ENCODE peak calls at places on chromosomes 4 and X, in nine cellular contexts. E is IMR-90, Y is heart right ventricle, N is tibial nerve, S is cardiac muscle cell, H is HCT116, P is suprapubic skin, G is transverse colon, X is OCI-LY7. A is an unnamed sample. For H3K9me3, the result is how much of the 10 kb centered on the place peaks cover.

GRCh38 chrX:72133851-72134546 is 2.3 kb upstream of the RTL5 start:
- DNase-seq in E (no peak), Y (no peak), N (no peak), S (no peak), H (no peak), P (no peak), G (no peak), X (no peak), A (no peak)

GRCh38 chr4:17597517-17597916 is 16.9 kb upstream of the MED28 start:
- DNase-seq in E (peak), Y (no peak), N (no peak), S (no peak), H (no peak), P (no peak), G (no peak), X (no peak), A (no peak)

GRCh38 chr4:124105212-124105611 is 607.3 kb downstream of the ANKRD50 start:
- DNase-seq in E (peak), Y (no peak), N (no peak), S (no peak), H (no peak), P (no peak), G (no peak), X (no peak), A (no peak)

GRCh38 chr4:8768357-8768999 is 103.2 kb downstream of the HMX1 start:
- DNase-seq in E (no peak), Y (no peak), N (no peak), S (no peak), H (no peak), P (peak), G (no peak), X (no peak), A (no peak)

GRCh38 chr4:76951333-76952033 is 1.9 kb downstream of the SEPTIN11 start:
- DNase-seq in E (no peak), Y (no peak), N (no peak), S (no peak), H (no peak), P (no peak), G (no peak), X (no peak), A (no peak)

GRCh38 chr4:138158746-138159297 is 83.3 kb downstream of the SLC7A11 start:
- DNase-seq in E (peak), Y (no peak), N (no peak), S (no peak), H (no peak), P (no peak), G (no peak), X (no peak), A (no peak)

GRCh38 chr4:182968917-182969650 is 51.9 kb upstream of the DCTD start:
- DNase-seq in E (no peak), Y (no peak), N (no peak), S (no peak), H (no peak), P (no peak), G (no peak), X (no peak), A (no peak)

GRCh38 chr4:93183589-93183988 is 645.0 kb upstream of the ATOH1 start:
- DNase-seq in E (no peak), Y (no peak), N (no peak), S (peak), H (no peak), P (no peak), G (no peak), X (no peak), A (no peak)

GRCh38 chr4:75889537-75890199 is 12.6 kb downstream of the PPEF2 start:
- DNase-seq in E (no peak), Y (no peak), N (no peak), S (no peak), H (no peak), P (no peak), G (no peak), X (no peak), A (no peak)

GRCh38 chrX:24014388-24015018 is 12.5 kb downstream of the KLHL15 start:
- DNase-seq in E (peak), Y (no peak), N (no peak), S (peak), H (no peak), P (no peak), G (no peak), X (no peak), A (no peak)

GRCh38 chr4:145736241-145736831 is 56.4 kb downstream of the C4orf51 start:
- DNase-seq in E (no peak), Y (peak), N (peak), S (peak), H (no peak), P (no peak), G (peak), X (no peak), A (peak)

GRCh38 chr4:11011249-11011648 is 326.7 kb upstream of the CLNK start:
- DNase-seq in E (no peak), Y (no peak), N (no peak), S (no peak), H (no peak), P (no peak), G (no peak), X (no peak), A (no peak)

GRCh38 chrX:110569506-110569905 is 210.9 kb downstream of the RTL9 start:
- DNase-seq in E (no peak), Y (no peak), N (no peak), S (no peak), H (no peak), P (no peak), G (no peak), X (no peak), A (no peak)

GRCh38 chr4:152539556-152540292 is 3.8 kb upstream of the FBXW7 start:
- DNase-seq in E (no peak), Y (no peak), N (no peak), S (no peak), H (no peak), P (no peak), G (no peak), X (peak), A (no peak)

GRCh38 chrX:120761810-120762209 is 113.9 kb downstream of the CT47B1 start:
- DNase-seq in E (peak), Y (no peak), N (peak), S (no peak), H (no peak), P (no peak), G (no peak), X (no peak), A (no peak)

GRCh38 chr4:100746141-100746540 is 228.3 kb upstream of the EMCN start:
- DNase-seq in E (no peak), Y (no peak), N (no peak), S (no peak), H (no peak), P (no peak), G (no peak), X (no peak), A (no peak)

GRCh38 chr4:123876640-123877039 is 480.0 kb downstream of the SPRY1 start:
- DNase-seq in E (no peak), Y (no peak), N (no peak), S (no peak), H (no peak), P (no peak), G (no peak), X (no peak), A (no peak)

GRCh38 chr4:22625301-22625700 is 67.4 kb upstream of the GBA3 start:
- DNase-seq in E (no peak), Y (no peak), N (no peak), S (no peak), H (no peak), P (no peak), G (no peak), X (no peak), A (no peak)

GRCh38 chrX:56833626-56834025 is 104.6 kb downstream of the NBDY start:
- DNase-seq in E (no peak), Y (no peak), N (no peak), S (no peak), H (no peak), P (no peak), G (no peak), X (no peak), A (no peak)

GRCh38 chr4:142840516-142841123 is 5.5 kb downstream of the INPP4B start:
- DNase-seq in E (peak), Y (no peak), N (no peak), S (peak), H (peak), P (no peak), G (no peak), X (peak), A (no peak)

GRCh38 chrX:51893931-51894696 is 691 bp downstream of the MAGED1 start:
- DNase-seq in E (peak), Y (no peak), N (no peak), S (peak), H (no peak), P (no peak), G (no peak), X (peak), A (no peak)

GRCh38 chr4:26050212-26050643 is 136.2 kb downstream of the SMIM20 start:
- DNase-seq in E (no peak), Y (peak), N (peak), S (no peak), H (no peak), P (peak), G (peak), X (no peak), A (no peak)

GRCh38 chr4:151833174-151833573 is 72.4 kb upstream of the GATB start:
- DNase-seq in E (no peak), Y (no peak), N (no peak), S (no peak), H (no peak), P (no peak), G (no peak), X (no peak), A (no peak)

GRCh38 chrX:151711154-151711553 is 4.7 kb upstream of the FATE1 start:
- DNase-seq in E (no peak), Y (no peak), N (no peak), S (no peak), H (no peak), P (peak), G (no peak), X (no peak), A (no peak)

GRCh38 chrX:115960440-115961084 is 210.0 kb upstream of the AGTR2 start:
- DNase-seq in E (no peak), Y (no peak), N (no peak), S (no peak), H (no peak), P (no peak), G (peak), X (no peak), A (no peak)

GRCh38 chrX:56343231-56343630 is 111.1 kb downstream of the KLF8 start:
- DNase-seq in E (no peak), Y (no peak), N (no peak), S (no peak), H (no peak), P (no peak), G (no peak), X (no peak), A (no peak)

GRCh38 chr4:7244343-7244680 is 52.0 kb downstream of the SORCS2 start:
- DNase-seq in E (no peak), Y (no peak), N (no peak), S (no peak), H (no peak), P (no peak), G (no peak), X (no peak), A (no peak)

GRCh38 chrX:48466696-48467095 is 3.4 kb downstream of the SLC38A5 start:
- DNase-seq in E (no peak), Y (no peak), N (no peak), S (no peak), H (no peak), P (no peak), G (no peak), X (no peak), A (no peak)

GRCh38 chr4:10204401-10205058 is 87.9 kb upstream of the WDR1 start:
- DNase-seq in E (no peak), Y (peak), N (no peak), S (no peak), H (no peak), P (no peak), G (no peak), X (no peak), A (no peak)

GRCh38 chr4:39452860-39453587 is 5.7 kb downstream of the RPL9 start:
- DNase-seq in E (no peak), Y (no peak), N (no peak), S (no peak), H (no peak), P (no peak), G (no peak), X (no peak), A (no peak)

GRCh38 chr4:39451423-39452023 is 7.2 kb downstream of the RPL9 start:
- DNase-seq in E (no peak), Y (no peak), N (no peak), S (no peak), H (no peak), P (no peak), G (no peak), X (no peak), A (no peak)

GRCh38 chr4:39452153-39452859 is 6.4 kb downstream of the RPL9 start:
- DNase-seq in E (no peak), Y (no peak), N (no peak), S (no peak), H (no peak), P (no peak), G (no peak), X (no peak), A (no peak)

GRCh38 chr4:39453738-39454137 is 5.0 kb downstream of the RPL9 start:
- DNase-seq in E (no peak), Y (no peak), N (no peak), S (no peak), H (no peak), P (no peak), G (no peak), X (no peak), A (no peak)

GRCh38 chr4:39450618-39451017 is 8.1 kb downstream of the RPL9 start:
- DNase-seq in E (no peak), Y (no peak), N (no peak), S (no peak), H (no peak), P (no peak), G (no peak), X (no peak), A (no peak)
- H3K27ac ChIP-seq in E (no peak), Y (no peak), N (no peak), S (peak), H (no peak), P (no peak), G (no peak), X (no peak), A (no peak)

GRCh38 chrX:113305496-113305895 is 464.9 kb upstream of the AMOT start:
- DNase-seq in E (peak), Y (no peak), N (no peak), S (no peak), H (no peak), P (no peak), G (no peak), X (no peak), A (no peak)
- H3K9me3 ChIP-seq in E (under half), Y (under half), N (under half), S (under half), H (under half), P (under half), G (under half), X (under half), A (under half)

GRCh38 chrX:132169554-132169953 is 41.7 kb upstream of the FRMD7 start:
- DNase-seq in E (no peak), Y (no peak), N (no peak), S (no peak), H (no peak), P (no peak), G (no peak), X (no peak), A (no peak)

GRCh38 chrX:132165651-132166050 is 37.8 kb upstream of the FRMD7 start:
- DNase-seq in E (no peak), Y (no peak), N (no peak), S (no peak), H (no peak), P (no peak), G (no peak), X (no peak), A (no peak)

GRCh38 chrX:132171881-132172280 is 44.1 kb upstream of the FRMD7 start:
- DNase-seq in E (no peak), Y (no peak), N (no peak), S (no peak), H (no peak), P (no peak), G (no peak), X (no peak), A (no peak)

GRCh38 chrX:132173647-132174046 is 45.6 kb downstream of the RAP2C start:
- DNase-seq in E (no peak), Y (no peak), N (no peak), S (no peak), H (no peak), P (no peak), G (no peak), X (no peak), A (no peak)

DNA sequence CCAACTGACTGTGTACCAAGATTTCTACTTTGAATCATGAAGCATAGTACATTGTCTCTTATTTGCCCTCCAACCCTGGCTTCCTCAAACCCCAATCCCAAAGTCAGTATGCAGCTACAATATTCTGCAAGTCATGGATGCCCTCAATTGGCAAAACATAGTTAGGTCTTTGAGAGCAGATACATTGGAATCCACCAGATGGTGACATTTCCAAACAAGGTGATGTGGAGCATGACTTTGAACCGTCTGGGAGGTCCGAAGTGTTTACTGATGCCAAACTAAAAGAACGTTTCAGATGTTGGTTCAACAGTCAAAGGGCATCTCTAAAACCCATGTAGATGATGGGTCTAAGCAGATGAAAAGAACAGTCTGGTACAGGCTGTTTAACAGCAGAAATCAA is 43.7 kb upstream of the FRMD7 start:
- DNase-seq in E (peak), Y (no peak), N (no peak), S (no peak), H (no peak), P (no peak), G (no peak), X (peak), A (no peak)
- TF ChIP-seq CTCF in E (peak), Y (peak), N (no peak), S (no peak), H (no peak), P (no peak), G (no peak), X (no peak), A (no peak)

DNA sequence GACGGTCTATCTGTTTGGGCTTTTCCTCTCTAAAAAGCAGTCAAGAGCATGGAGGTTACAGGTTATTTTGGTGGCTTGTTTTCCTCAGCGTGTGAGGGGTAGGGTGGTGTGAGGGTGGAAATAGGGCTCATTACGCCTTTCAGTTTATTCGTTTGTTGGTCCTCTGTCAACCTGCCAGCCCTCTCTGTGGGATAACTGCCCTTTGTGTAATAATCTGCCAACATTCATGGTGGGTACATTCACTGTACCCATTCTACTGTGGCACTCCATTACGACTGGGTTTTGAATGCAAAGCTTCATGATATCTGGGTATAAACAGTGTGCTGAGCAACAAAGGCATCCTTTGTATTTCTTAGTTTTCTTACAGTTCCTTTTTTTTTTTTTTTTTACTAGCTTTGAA is 136.4 kb downstream of the ADGRL3 start:
- DNase-seq in E (no peak), Y (no peak), N (peak), S (no peak), H (no peak), P (no peak), G (no peak), X (no peak), A (no peak)
- H3K27ac ChIP-seq in E (no peak), Y (no peak), N (no peak), S (no peak), H (no peak), P (no peak), G (no peak), X (no peak), A (no peak)

GRCh38 chr4:769511-769910 is 56.4 kb downstream of the CPLX1 start:
- DNase-seq in E (no peak), Y (no peak), N (no peak), S (no peak), H (no peak), P (no peak), G (no peak), X (no peak), A (no peak)

GRCh38 chr4:768076-768475 is 57.9 kb downstream of the CPLX1 start:
- DNase-seq in E (no peak), Y (no peak), N (no peak), S (no peak), H (no peak), P (no peak), G (no peak), X (no peak), A (no peak)

GRCh38 chr4:768995-769394 is 56.9 kb downstream of the CPLX1 start:
- DNase-seq in E (no peak), Y (no peak), N (no peak), S (no peak), H (no peak), P (no peak), G (no peak), X (no peak), A (no peak)

GRCh38 chr4:771464-771863 is 54.5 kb downstream of the CPLX1 start:
- DNase-seq in E (no peak), Y (no peak), N (no peak), S (no peak), H (no peak), P (no peak), G (no peak), X (no peak), A (no peak)

GRCh38 chr4:770022-770421 is 55.9 kb downstream of the CPLX1 start:
- DNase-seq in E (peak), Y (no peak), N (no peak), S (no peak), H (no peak), P (no peak), G (no peak), X (no peak), A (no peak)
- H3K9me3 ChIP-seq in E (under half), Y (under half), N (under half), S (under half), H (under half), P (under half), G (under half), X (under half), A (under half)

GRCh38 chr4:932713-933070 is 432 bp downstream of the TMEM175 start:
- DNase-seq in E (peak), Y (no peak), N (no peak), S (no peak), H (no peak), P (no peak), G (no peak), X (no peak), A (no peak)
- TF ChIP-seq CTCF in E (peak), Y (no peak), N (no peak), S (peak), H (no peak), P (no peak), G (no peak), X (peak), A (peak)

A was measured in thoracic aorta.